ENCODE peak calls at places on chromosomes 1 and 21, in seven cellular contexts. One of them, this sample, is unnamed.

GRCh38 chr1:79193211-79194079 is 186.9 kb upstream of the ADGRL4 start:
- DNase-seq in cardiac muscle cell: peak
- DNase-seq in Peyer's patch: no peak
- DNase-seq in CD4-positive, alpha-beta T cell: no peak
- DNase-seq in lower lobe of right lung: no peak
- DNase-seq in transverse colon: no peak
- DNase-seq in GM06990: peak
- DNase-seq in this sample: no peak

GRCh38 chr1:247639381-247639981 is 34.1 kb downstream of the OR2G3 start:
- DNase-seq in cardiac muscle cell: peak
- DNase-seq in Peyer's patch: no peak
- DNase-seq in transverse colon: peak
- DNase-seq in lower lobe of right lung: peak
- DNase-seq in CD4-positive, alpha-beta T cell: no peak
- DNase-seq in GM06990: peak
- DNase-seq in this sample: peak

GRCh38 chr1:33537885-33538284 is 65.4 kb downstream of the ZSCAN20 start:
- DNase-seq in cardiac muscle cell: no peak
- DNase-seq in Peyer's patch: no peak
- DNase-seq in GM06990: no peak
- DNase-seq in transverse colon: no peak
- DNase-seq in CD4-positive, alpha-beta T cell: no peak
- DNase-seq in lower lobe of right lung: no peak
- DNase-seq in this sample: no peak

GRCh38 chr1:162734047-162734446 is 56.5 kb upstream of the HSD17B7 start:
- DNase-seq in cardiac muscle cell: no peak
- DNase-seq in transverse colon: no peak
- DNase-seq in Peyer's patch: no peak
- DNase-seq in CD4-positive, alpha-beta T cell: no peak
- DNase-seq in lower lobe of right lung: no peak
- DNase-seq in GM06990: no peak
- DNase-seq in this sample: no peak

GRCh38 chr1:41880951-41881885 is 37.5 kb downstream of the HIVEP3 start:
- DNase-seq in GM06990: no peak
- DNase-seq in lower lobe of right lung: no peak
- DNase-seq in transverse colon: no peak
- DNase-seq in Peyer's patch: no peak
- DNase-seq in CD4-positive, alpha-beta T cell: no peak
- DNase-seq in cardiac muscle cell: no peak
- DNase-seq in this sample: no peak

GRCh38 chr1:3011127-3011526 is 10.1 kb upstream of the ACTRT2 start:
- DNase-seq in transverse colon: no peak
- DNase-seq in lower lobe of right lung: peak
- DNase-seq in GM06990: no peak
- DNase-seq in CD4-positive, alpha-beta T cell: no peak
- DNase-seq in Peyer's patch: no peak
- DNase-seq in cardiac muscle cell: no peak
- DNase-seq in this sample: peak

GRCh38 chr1:63867429-63868176 is 93.8 kb downstream of the ROR1 start:
- DNase-seq in GM06990: no peak
- DNase-seq in Peyer's patch: no peak
- DNase-seq in lower lobe of right lung: no peak
- DNase-seq in transverse colon: no peak
- DNase-seq in cardiac muscle cell: no peak
- DNase-seq in CD4-positive, alpha-beta T cell: no peak
- DNase-seq in this sample: no peak

GRCh38 chr21:45154511-45155508 is 80.4 kb downstream of the ADARB1 start:
- DNase-seq in GM06990: no peak
- DNase-seq in CD4-positive, alpha-beta T cell: no peak
- DNase-seq in cardiac muscle cell: peak
- DNase-seq in lower lobe of right lung: no peak
- DNase-seq in transverse colon: no peak
- DNase-seq in Peyer's patch: peak
- DNase-seq in this sample: no peak

GRCh38 chr1:196387766-196388165 is 220.5 kb downstream of the KCNT2 start:
- DNase-seq in GM06990: no peak
- DNase-seq in lower lobe of right lung: no peak
- DNase-seq in cardiac muscle cell: no peak
- DNase-seq in Peyer's patch: no peak
- DNase-seq in transverse colon: no peak
- DNase-seq in CD4-positive, alpha-beta T cell: no peak
- DNase-seq in this sample: no peak

GRCh38 chr21:42653492-42654061 is at the start of gene PDE9A:
- DNase-seq in Peyer's patch: no peak
- DNase-seq in CD4-positive, alpha-beta T cell: no peak
- DNase-seq in GM06990: no peak
- DNase-seq in cardiac muscle cell: no peak
- DNase-seq in transverse colon: peak
- DNase-seq in lower lobe of right lung: peak
- DNase-seq in this sample: peak

GRCh38 chr1:162633327-162633762 is 1.1 kb downstream of the DDR2 start:
- DNase-seq in cardiac muscle cell: peak
- DNase-seq in CD4-positive, alpha-beta T cell: no peak
- DNase-seq in transverse colon: no peak
- DNase-seq in GM06990: peak
- DNase-seq in lower lobe of right lung: no peak
- DNase-seq in Peyer's patch: no peak
- DNase-seq in this sample: no peak

GRCh38 chr1:25904942-25905679 is 1.1 kb downstream of the STMN1 start:
- DNase-seq in GM06990: peak
- DNase-seq in CD4-positive, alpha-beta T cell: peak
- DNase-seq in lower lobe of right lung: peak
- DNase-seq in cardiac muscle cell: peak
- DNase-seq in Peyer's patch: peak
- DNase-seq in transverse colon: peak
- DNase-seq in this sample: peak
- TF ChIP-seq CTCF in GM06990: peak
- TF ChIP-seq CTCF in CD4-positive, alpha-beta T cell: peak
- TF ChIP-seq CTCF in lower lobe of right lung: no peak
- TF ChIP-seq CTCF in cardiac muscle cell: peak
- TF ChIP-seq CTCF in Peyer's patch: no peak
- TF ChIP-seq CTCF in transverse colon: no peak
- TF ChIP-seq CTCF in this sample: no peak

DNA sequence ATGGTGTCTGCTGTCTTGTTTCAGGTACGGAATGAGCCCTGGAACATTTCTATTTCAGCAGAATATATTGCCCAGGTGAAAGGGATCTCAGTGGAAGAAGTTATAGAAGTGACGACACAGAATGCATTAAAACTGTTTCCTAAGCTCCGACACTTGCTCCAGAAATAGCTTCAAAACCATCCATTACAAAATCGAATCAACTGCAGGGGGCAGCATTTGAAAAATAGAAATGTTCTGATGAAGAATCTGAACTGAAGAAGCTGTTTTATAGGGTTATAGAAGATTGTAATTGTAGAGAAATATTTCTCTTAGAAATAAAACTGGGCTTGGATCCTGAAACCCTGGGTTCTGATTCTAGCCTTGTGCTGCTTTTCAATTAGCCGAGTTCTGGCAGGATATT is 23.3 kb downstream of the TATDN3 start:
- DNase-seq in cardiac muscle cell: peak
- DNase-seq in Peyer's patch: no peak
- DNase-seq in CD4-positive, alpha-beta T cell: no peak
- DNase-seq in transverse colon: no peak
- DNase-seq in GM06990: no peak
- DNase-seq in lower lobe of right lung: no peak
- DNase-seq in this sample: no peak
- TF ChIP-seq CTCF in cardiac muscle cell: no peak
- TF ChIP-seq CTCF in Peyer's patch: peak
- TF ChIP-seq CTCF in CD4-positive, alpha-beta T cell: peak
- TF ChIP-seq CTCF in transverse colon: peak
- TF ChIP-seq CTCF in GM06990: peak
- TF ChIP-seq CTCF in lower lobe of right lung: peak
- TF ChIP-seq CTCF in this sample: peak

DNA sequence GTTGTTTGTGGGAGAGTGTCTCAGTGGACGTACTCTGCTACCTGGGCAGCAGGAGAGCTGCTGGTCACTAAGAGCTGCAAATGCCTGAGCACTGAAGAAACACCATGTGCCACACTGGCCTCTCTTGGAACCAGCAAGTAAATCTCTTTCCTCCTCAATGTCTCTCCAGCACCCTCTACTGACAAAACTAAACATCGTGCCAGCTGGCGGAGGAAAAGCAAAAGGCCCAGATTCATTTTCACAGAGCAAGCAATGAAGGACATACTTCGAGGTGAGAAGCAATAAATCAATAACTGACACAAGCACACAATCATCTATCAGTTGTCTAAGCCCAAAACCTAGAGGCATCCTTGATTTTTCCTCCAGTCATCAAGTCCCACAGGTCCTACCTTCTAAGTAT is 78.1 kb downstream of the RERE start:
- DNase-seq in transverse colon: no peak
- DNase-seq in lower lobe of right lung: no peak
- DNase-seq in GM06990: no peak
- DNase-seq in cardiac muscle cell: no peak
- DNase-seq in CD4-positive, alpha-beta T cell: no peak
- DNase-seq in Peyer's patch: no peak
- DNase-seq in this sample: no peak
- TF ChIP-seq CTCF in transverse colon: no peak
- TF ChIP-seq CTCF in lower lobe of right lung: no peak
- TF ChIP-seq CTCF in GM06990: no peak
- TF ChIP-seq CTCF in cardiac muscle cell: no peak
- TF ChIP-seq CTCF in CD4-positive, alpha-beta T cell: no peak
- TF ChIP-seq CTCF in Peyer's patch: no peak
- TF ChIP-seq CTCF in this sample: no peak

GRCh38 chr21:34889537-34890257 is 159.4 kb downstream of the RUNX1 start:
- DNase-seq in transverse colon: peak
- DNase-seq in cardiac muscle cell: peak
- DNase-seq in Peyer's patch: peak
- DNase-seq in GM06990: peak
- DNase-seq in CD4-positive, alpha-beta T cell: peak
- DNase-seq in lower lobe of right lung: peak
- DNase-seq in this sample: peak
- TF ChIP-seq CTCF in transverse colon: peak
- TF ChIP-seq CTCF in cardiac muscle cell: peak
- TF ChIP-seq CTCF in Peyer's patch: peak
- TF ChIP-seq CTCF in GM06990: no peak
- TF ChIP-seq CTCF in CD4-positive, alpha-beta T cell: peak
- TF ChIP-seq CTCF in lower lobe of right lung: peak
- TF ChIP-seq CTCF in this sample: peak

DNA sequence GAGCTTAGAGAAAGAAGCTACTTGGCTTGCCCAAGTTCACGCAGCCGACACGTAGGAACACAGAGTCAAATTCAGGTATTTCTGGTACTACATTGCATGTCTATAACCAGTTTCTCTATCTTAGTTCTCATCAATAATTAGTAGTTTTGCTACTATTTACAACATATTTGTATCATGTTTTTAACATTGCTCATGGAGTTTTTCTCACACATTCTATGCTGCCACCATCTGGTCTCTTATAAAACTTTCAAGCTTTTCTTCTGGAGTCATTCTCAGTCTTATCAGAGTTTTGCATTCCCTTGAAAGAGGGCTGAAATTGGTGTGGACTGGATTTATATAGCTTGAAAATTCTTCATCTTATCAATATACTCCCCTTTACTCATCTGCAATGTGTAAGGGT is 118.8 kb upstream of the PALMD start:
- DNase-seq in Peyer's patch: no peak
- DNase-seq in lower lobe of right lung: no peak
- DNase-seq in transverse colon: no peak
- DNase-seq in cardiac muscle cell: peak
- DNase-seq in GM06990: no peak
- DNase-seq in CD4-positive, alpha-beta T cell: no peak
- DNase-seq in this sample: no peak
- TF ChIP-seq CTCF in Peyer's patch: no peak
- TF ChIP-seq CTCF in lower lobe of right lung: no peak
- TF ChIP-seq CTCF in transverse colon: no peak
- TF ChIP-seq CTCF in cardiac muscle cell: peak
- TF ChIP-seq CTCF in GM06990: peak
- TF ChIP-seq CTCF in CD4-positive, alpha-beta T cell: no peak
- TF ChIP-seq CTCF in this sample: no peak

GRCh38 chr21:39676054-39676771 is 63.5 kb downstream of the B3GALT5 start:
- DNase-seq in transverse colon: peak
- DNase-seq in cardiac muscle cell: no peak
- DNase-seq in GM06990: peak
- DNase-seq in lower lobe of right lung: no peak
- DNase-seq in CD4-positive, alpha-beta T cell: no peak
- DNase-seq in Peyer's patch: no peak
- DNase-seq in this sample: peak
- TF ChIP-seq CTCF in transverse colon: no peak
- TF ChIP-seq CTCF in cardiac muscle cell: no peak
- TF ChIP-seq CTCF in GM06990: no peak
- TF ChIP-seq CTCF in lower lobe of right lung: no peak
- TF ChIP-seq CTCF in CD4-positive, alpha-beta T cell: no peak
- TF ChIP-seq CTCF in Peyer's patch: no peak
- TF ChIP-seq CTCF in this sample: no peak

GRCh38 chr1:171252482-171252881 is 4.2 kb downstream of the FMO1 start:
- DNase-seq in GM06990: peak
- DNase-seq in transverse colon: peak
- DNase-seq in cardiac muscle cell: no peak
- DNase-seq in lower lobe of right lung: no peak
- DNase-seq in CD4-positive, alpha-beta T cell: no peak
- DNase-seq in Peyer's patch: peak
- DNase-seq in this sample: no peak

GRCh38 chr1:171250263-171250662 is 2.0 kb downstream of the FMO1 start:
- DNase-seq in transverse colon: no peak
- DNase-seq in Peyer's patch: no peak
- DNase-seq in lower lobe of right lung: no peak
- DNase-seq in CD4-positive, alpha-beta T cell: no peak
- DNase-seq in cardiac muscle cell: no peak
- DNase-seq in GM06990: no peak
- DNase-seq in this sample: no peak

GRCh38 chr1:171251042-171251740 is 2.9 kb downstream of the FMO1 start:
- DNase-seq in lower lobe of right lung: no peak
- DNase-seq in cardiac muscle cell: peak
- DNase-seq in transverse colon: peak
- DNase-seq in Peyer's patch: peak
- DNase-seq in CD4-positive, alpha-beta T cell: peak
- DNase-seq in GM06990: no peak
- DNase-seq in this sample: no peak

GRCh38 chr1:171254859-171255258 is 6.6 kb downstream of the FMO1 start:
- DNase-seq in cardiac muscle cell: no peak
- DNase-seq in GM06990: no peak
- DNase-seq in CD4-positive, alpha-beta T cell: no peak
- DNase-seq in lower lobe of right lung: no peak
- DNase-seq in Peyer's patch: no peak
- DNase-seq in transverse colon: no peak
- DNase-seq in this sample: no peak

GRCh38 chr1:171251741-171252300 is 3.5 kb downstream of the FMO1 start:
- DNase-seq in lower lobe of right lung: no peak
- DNase-seq in cardiac muscle cell: peak
- DNase-seq in transverse colon: peak
- DNase-seq in Peyer's patch: peak
- DNase-seq in GM06990: no peak
- DNase-seq in CD4-positive, alpha-beta T cell: no peak
- DNase-seq in this sample: no peak
- TF ChIP-seq CTCF in lower lobe of right lung: peak
- TF ChIP-seq CTCF in cardiac muscle cell: peak
- TF ChIP-seq CTCF in transverse colon: peak
- TF ChIP-seq CTCF in Peyer's patch: peak
- TF ChIP-seq CTCF in GM06990: peak
- TF ChIP-seq CTCF in CD4-positive, alpha-beta T cell: no peak
- TF ChIP-seq CTCF in this sample: peak